ENCODE peak calls at places on chromosomes 5 and 9, in seven cellular contexts. B, R, Q, X, H, F and W are unnamed samples.
A peak's percentile ranks its signal among the peaks of the same experiment; 100 is the strongest.

GRCh38 chr5:120367896-120368634 is 96.0 kb upstream of the PRR16 start:
- DNase-seq in B (no peak), R (no peak), Q (no peak), X (no peak), H (peak; percentile 35), F (no peak), W (no peak)

GRCh38 chr9:94666364-94667099 is 27.2 kb upstream of the FBP1 start:
- DNase-seq in B (no peak), R (no peak), Q (no peak), X (no peak), H (no peak), F (no peak), W (no peak)

GRCh38 chr9:130196643-130197042 is 24.4 kb downstream of the NCS1 start:
- DNase-seq in B (no peak), R (no peak), Q (no peak), X (no peak), H (no peak), F (no peak), W (no peak)

GRCh38 chr5:83006683-83007283 is 70.4 kb downstream of the TMEM167A start:
- DNase-seq in B (no peak), R (no peak), Q (no peak), X (no peak), H (no peak), F (no peak), W (no peak)

GRCh38 chr5:109819878-109820277 is 130.2 kb downstream of the MAN2A1 start:
- DNase-seq in B (no peak), R (no peak), Q (no peak), X (no peak), H (no peak), F (no peak), W (no peak)

GRCh38 chr5:140591747-140592372 is 27.2 kb downstream of the SLC35A4 start:
- DNase-seq in B (no peak), R (no peak), Q (no peak), X (no peak), H (no peak), F (no peak), W (no peak)

GRCh38 chr5:64722588-64722987 is 32.3 kb downstream of the SHISAL2B start:
- DNase-seq in B (no peak), R (no peak), Q (no peak), X (no peak), H (no peak), F (no peak), W (no peak)

GRCh38 chr5:58085800-58086199 is 374.1 kb downstream of the PLK2 start:
- DNase-seq in B (no peak), R (no peak), Q (no peak), X (no peak), H (no peak), F (no peak), W (no peak)

GRCh38 chr5:585556-585955 is 26.6 kb upstream of the CEP72 start:
- DNase-seq in B (no peak), R (no peak), Q (no peak), X (peak; percentile 28), H (no peak), F (no peak), W (no peak)

GRCh38 chr5:143024227-143024920 is 254.2 kb downstream of the ARHGAP26 start:
- DNase-seq in B (no peak), R (no peak), Q (no peak), X (no peak), H (no peak), F (no peak), W (no peak)

GRCh38 chr5:10607666-10608442 is 44.0 kb downstream of the ANKRD33B start:
- DNase-seq in B (peak; percentile 45), R (no peak), Q (peak; percentile 63), X (no peak), H (no peak), F (peak; percentile 64), W (no peak)

GRCh38 chr5:96254980-96255681 is 177.9 kb downstream of the PCSK1 start:
- DNase-seq in B (no peak), R (no peak), Q (no peak), X (no peak), H (no peak), F (no peak), W (peak; percentile 97)

GRCh38 chr9:4088680-4089079 is 211.2 kb downstream of the GLIS3 start:
- DNase-seq in B (no peak), R (no peak), Q (no peak), X (no peak), H (no peak), F (no peak), W (no peak)

GRCh38 chr5:169904568-169904967 is 75.7 kb downstream of the INSYN2B start:
- DNase-seq in B (no peak), R (no peak), Q (no peak), X (no peak), H (no peak), F (no peak), W (no peak)

GRCh38 chr9:131081868-131082267 is 14.5 kb upstream of the AIF1L start:
- DNase-seq in B (no peak), R (no peak), Q (no peak), X (no peak), H (no peak), F (no peak), W (no peak)

GRCh38 chr5:175809531-175810121 is 61.8 kb upstream of the CPLX2 start:
- DNase-seq in B (no peak), R (peak; percentile 43), Q (no peak), X (no peak), H (no peak), F (no peak), W (peak; percentile 86)

GRCh38 chr5:27140831-27141230 is 102.4 kb upstream of the CDH9 start:
- DNase-seq in B (no peak), R (no peak), Q (no peak), X (no peak), H (no peak), F (no peak), W (no peak)

GRCh38 chr9:36893911-36894310 is 140.2 kb downstream of the PAX5 start:
- DNase-seq in B (no peak), R (peak; percentile 54), Q (no peak), X (no peak), H (no peak), F (no peak), W (no peak)

GRCh38 chr5:14663734-14664269 is 716 bp upstream of the OTULIN start:
- DNase-seq in B (peak; percentile 22), R (no peak), Q (no peak), X (peak; percentile 67), H (no peak), F (no peak), W (no peak)

GRCh38 chr5:2519153-2519552 is 232.3 kb downstream of the IRX2 start:
- DNase-seq in B (no peak), R (no peak), Q (no peak), X (no peak), H (no peak), F (no peak), W (no peak)

DNA sequence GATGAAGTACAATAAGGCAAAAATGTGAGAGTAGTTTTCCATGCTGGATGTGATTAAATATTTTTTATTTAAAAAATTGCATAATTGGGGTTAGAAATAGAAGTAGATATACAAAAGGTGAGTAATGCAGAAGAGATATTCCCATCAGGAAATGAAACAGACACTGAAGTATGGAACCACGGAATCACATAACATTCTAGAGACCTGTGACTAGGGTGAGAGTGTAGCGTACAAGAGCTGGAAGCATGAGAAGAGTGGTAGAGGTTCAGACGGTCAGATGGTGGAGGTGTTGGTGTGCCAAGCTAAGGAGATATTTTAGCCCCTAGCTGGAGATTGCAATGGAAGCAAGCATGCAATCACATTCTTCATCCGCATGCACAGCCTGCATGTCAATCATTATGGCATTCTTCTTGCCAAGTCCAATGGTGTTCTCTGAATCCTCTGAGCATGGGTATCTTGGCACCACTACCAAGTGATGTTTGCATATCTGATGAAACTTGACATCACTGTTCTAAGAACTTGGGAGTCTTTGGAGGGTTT is 587.8 kb downstream of the PSAT1 start:
- DNase-seq in B (no peak), R (no peak), Q (no peak), X (no peak), H (no peak), F (no peak), W (no peak)
- H3K36me3 ChIP-seq in B (no peaks in the 10 kb centered on the region), R (no peaks in the 10 kb centered on the region), Q (no peaks in the 10 kb centered on the region), X (no peaks in the 10 kb centered on the region), H (no peaks in the 10 kb centered on the region), F (no peaks in the 10 kb centered on the region), W (no peaks in the 10 kb centered on the region)

DNA sequence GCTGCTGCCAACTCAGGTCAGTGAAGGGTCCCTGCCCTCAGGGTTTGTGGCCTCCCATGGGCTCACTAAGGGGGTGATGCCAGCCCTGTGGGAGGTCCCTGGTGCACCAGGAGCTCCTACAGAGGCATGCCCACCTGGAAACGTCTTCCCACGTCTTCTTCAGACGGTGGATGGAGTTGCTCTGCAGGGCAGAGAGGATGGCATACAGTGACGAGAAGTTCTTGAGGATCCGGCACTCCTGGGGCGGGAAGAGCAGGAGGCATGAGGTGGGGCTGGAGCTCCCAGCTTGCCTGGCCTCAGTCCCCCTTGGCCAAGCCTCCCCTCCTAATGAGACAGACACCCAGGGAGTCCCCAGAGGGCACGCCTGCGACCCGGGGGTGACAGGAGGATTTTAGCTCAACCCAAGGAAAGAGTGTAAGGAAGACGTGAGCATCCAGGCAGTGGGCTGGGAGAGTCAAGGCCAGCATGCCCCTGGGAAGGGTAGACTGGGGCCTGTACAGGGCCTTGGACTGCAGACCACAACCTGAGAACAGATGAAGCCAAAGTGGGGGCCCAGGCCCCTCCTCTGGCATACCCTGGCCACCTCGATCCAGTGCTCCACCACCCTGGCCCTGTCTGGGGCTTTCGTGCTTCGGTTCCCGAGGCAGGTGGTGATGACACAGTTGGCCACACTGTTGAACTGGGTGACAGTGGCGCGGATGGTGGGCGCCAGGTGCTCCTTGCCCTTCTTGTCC is 14.4 kb downstream of the RALGDS start:
- DNase-seq in B (peak; percentile 12), R (peak; percentile 63), Q (no peak), X (peak; percentile 59), H (peak; percentile 57), F (no peak), W (no peak)
- H3K36me3 ChIP-seq in B (no peaks in the 10 kb centered on the region), R (no peaks in the 10 kb centered on the region), Q (peaks cover 43% of the 10 kb centered on the region), X (peaks cover 96% of the 10 kb centered on the region), H (peaks cover 43% of the 10 kb centered on the region), F (peaks cover 7% of the 10 kb centered on the region), W (peaks cover 39% of the 10 kb centered on the region)

DNA sequence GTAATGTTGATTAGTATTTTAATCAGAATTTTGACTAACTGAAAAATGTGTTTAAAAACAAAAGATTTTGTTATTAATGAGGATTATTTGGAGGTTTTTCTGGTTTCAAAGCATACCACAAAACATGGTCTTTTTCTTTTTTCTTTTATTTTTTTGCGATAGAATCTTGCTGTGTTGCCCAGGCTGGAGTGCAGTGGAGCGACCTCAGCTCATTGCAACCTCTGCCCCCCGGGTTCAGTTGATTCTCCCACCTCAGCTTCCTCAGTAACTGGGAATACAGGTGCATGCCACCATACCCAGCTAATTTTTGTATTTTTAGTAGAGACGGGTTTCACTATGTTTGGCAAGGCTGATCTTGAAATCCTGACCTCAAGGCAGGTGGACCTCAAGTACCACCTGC is 24.1 kb downstream of the SREK1 start:
- DNase-seq in B (no peak), R (no peak), Q (no peak), X (no peak), H (no peak), F (no peak), W (no peak)
- H3K36me3 ChIP-seq in B (no peaks in the 10 kb centered on the region), R (no peaks in the 10 kb centered on the region), Q (no peaks in the 10 kb centered on the region), X (peaks cover 88% of the 10 kb centered on the region), H (peaks cover 47% of the 10 kb centered on the region), F (no peaks in the 10 kb centered on the region), W (peaks cover 4% of the 10 kb centered on the region)

DNA sequence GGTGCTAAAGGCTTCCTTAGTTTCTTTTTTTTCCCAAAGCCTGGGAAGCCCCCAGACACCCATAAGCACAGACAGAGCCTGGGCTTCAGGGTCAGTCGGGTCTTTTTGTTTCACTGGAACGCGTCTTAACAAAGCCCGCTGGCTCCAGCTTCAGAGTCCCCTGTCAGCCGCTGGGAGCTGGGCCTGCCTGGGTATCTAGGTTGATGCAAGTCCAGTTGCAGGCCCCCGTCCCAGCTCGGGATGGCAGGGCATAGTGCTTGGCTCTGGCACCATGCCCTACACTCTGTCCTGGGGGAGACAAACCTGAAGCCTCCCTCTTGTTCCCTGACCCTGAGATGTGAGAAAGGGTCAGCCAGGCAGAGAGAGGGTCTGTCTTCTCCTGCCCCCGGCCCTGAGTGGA is 14.5 kb downstream of the OLFM1 start:
- DNase-seq in B (no peak), R (no peak), Q (no peak), X (no peak), H (peak; percentile 66), F (no peak), W (no peak)
- H3K36me3 ChIP-seq in B (no peaks in the 10 kb centered on the region), R (no peaks in the 10 kb centered on the region), Q (no peaks in the 10 kb centered on the region), X (no peaks in the 10 kb centered on the region), H (no peaks in the 10 kb centered on the region), F (no peaks in the 10 kb centered on the region), W (no peaks in the 10 kb centered on the region)